ENCODE peak calls at places on chromosomes 16 and 17, in six cellular contexts. A, B, Z, S, Q and Y are unnamed samples.

GRCh38 chr17:67221062-67221998 is 23.7 kb downstream of the HELZ start:
- DNase-seq in S (peak), Z (no peak), B (peak), Q (peak), A (no peak), Y (no peak)

GRCh38 chr17:71966055-71966454 is 154.8 kb upstream of the SOX9 start:
- DNase-seq in A (no peak), Q (no peak), Z (no peak), B (no peak), S (no peak), Y (no peak)

GRCh38 chr16:22813946-22814325 is at the start of gene HS3ST2:
- DNase-seq in A (peak), Q (peak), S (peak), Z (no peak), B (no peak), Y (peak)

GRCh38 chr16:20910781-20911321 is 10.3 kb downstream of the LYRM1 start:
- DNase-seq in S (peak), A (no peak), Z (no peak), Q (peak), B (peak), Y (no peak)

GRCh38 chr17:78737332-78737731 is 44.7 kb downstream of the CYTH1 start:
- DNase-seq in B (peak), Q (peak), S (peak), A (no peak), Z (no peak), Y (no peak)

GRCh38 chr17:45923511-45924268 is 29.3 kb downstream of the MAPT start:
- DNase-seq in Q (peak), B (peak), S (no peak), Z (no peak), A (no peak), Y (no peak)

GRCh38 chr17:81527591-81528383 is at the start of gene FSCN2:
- DNase-seq in S (no peak), Z (no peak), B (no peak), Q (no peak), A (no peak), Y (no peak)

GRCh38 chr16:57537596-57538234 is 1.3 kb upstream of the CCDC102A start:
- DNase-seq in Q (no peak), Z (no peak), B (no peak), A (no peak), S (no peak), Y (peak)

GRCh38 chr16:26827386-26827785 is 239.3 kb upstream of the C16orf82 start:
- DNase-seq in S (no peak), B (no peak), Q (no peak), Z (no peak), A (no peak), Y (no peak)

GRCh38 chr17:78343433-78344201 is 16.3 kb downstream of the SOCS3 start:
- DNase-seq in Z (peak), Q (no peak), B (no peak), A (no peak), S (no peak), Y (no peak)

GRCh38 chr17:32831223-32831622 is 45.7 kb downstream of the MYO1D start:
- DNase-seq in B (no peak), Q (no peak), A (no peak), Z (no peak), S (no peak), Y (no peak)

GRCh38 chr16:75401697-75402096 is 31.6 kb downstream of the CFDP1 start:
- DNase-seq in B (no peak), Z (no peak), Q (no peak), A (no peak), S (no peak), Y (no peak)

GRCh38 chr17:33932996-33933395 is 322.1 kb upstream of the CCL2 start:
- DNase-seq in Z (no peak), A (no peak), Q (no peak), B (no peak), S (no peak), Y (no peak)

GRCh38 chr17:27768858-27769410 is 31.4 kb downstream of the NOS2 start:
- DNase-seq in B (no peak), A (no peak), S (no peak), Z (no peak), Q (no peak), Y (no peak)

GRCh38 chr17:78783711-78784396 is 1.8 kb upstream of the CYTH1 start:
- DNase-seq in Z (no peak), S (no peak), Q (no peak), A (no peak), B (no peak), Y (no peak)

GRCh38 chr16:67150833-67151396 is at the start of gene B3GNT9:
- DNase-seq in A (no peak), S (peak), Q (peak), B (peak), Z (no peak), Y (no peak)

GRCh38 chr17:62627904-62628603 is 584 bp downstream of the MRC2 start:
- DNase-seq in Q (peak), B (peak), S (peak), A (no peak), Z (no peak), Y (no peak)

GRCh38 chr17:1561420-1562177 is 993 bp downstream of the PITPNA start:
- DNase-seq in B (no peak), A (peak), Q (no peak), S (peak), Z (peak), Y (no peak)

GRCh38 chr16:59058261-59058660 is 324.1 kb upstream of the GOT2 start:
- DNase-seq in B (no peak), Z (no peak), A (no peak), S (no peak), Q (no peak), Y (no peak)

GRCh38 chr16:78179666-78180065 is 80.2 kb downstream of the WWOX start:
- DNase-seq in A (no peak), Z (no peak), S (no peak), Q (no peak), B (no peak), Y (no peak)

DNA sequence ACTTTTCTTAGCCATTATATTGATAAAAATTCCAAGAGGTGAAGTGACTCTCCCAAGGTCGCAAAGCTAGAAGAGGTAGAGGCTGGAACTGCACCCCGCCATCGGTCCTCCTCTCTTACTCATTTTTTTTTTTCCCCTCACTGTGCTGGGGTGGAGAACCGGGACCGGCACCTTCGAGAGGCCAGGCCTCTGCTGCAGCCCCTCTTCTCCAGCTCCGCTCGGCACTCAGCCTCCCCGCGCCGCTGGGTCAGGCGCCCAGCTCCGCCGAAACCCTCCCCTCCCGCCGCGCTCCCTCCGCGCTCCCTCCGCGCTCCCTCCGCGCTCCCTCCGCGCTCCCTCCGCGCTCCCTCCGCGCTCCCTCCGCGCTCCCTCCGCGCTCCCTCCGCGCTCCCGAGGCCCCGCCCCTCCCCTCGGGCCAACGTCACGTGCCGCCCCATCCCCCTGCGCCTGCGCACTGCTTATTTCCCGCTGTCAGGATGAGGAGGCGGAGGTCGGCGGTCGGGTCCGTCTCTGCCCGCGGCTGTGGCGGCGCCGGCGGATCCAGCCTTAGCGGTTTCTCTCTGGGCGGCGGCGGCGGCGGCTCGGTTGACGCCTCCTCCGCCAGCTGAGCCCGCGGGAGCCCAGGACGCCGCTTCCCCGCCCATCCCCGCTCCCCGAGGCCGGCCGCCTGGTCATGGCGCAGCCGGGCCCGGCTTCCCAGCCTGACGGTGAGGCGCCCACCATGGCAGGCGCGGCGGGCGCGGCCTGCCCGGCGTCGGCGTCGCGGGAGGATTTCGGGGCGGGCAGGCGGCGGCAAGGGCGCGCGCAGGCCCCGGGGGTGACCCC is at the start of gene RABEP1:
- DNase-seq in S (peak), B (peak), A (peak), Q (peak), Z (peak), Y (peak)
- TF ChIP-seq CTCF in S (no peak), B (peak), A (peak), Q (peak), Z (no peak), Y (peak)

GRCh38 chr16:89730610-89731234 is 9.4 kb downstream of the ZNF276 start:
- DNase-seq in B (no peak), Z (no peak), A (no peak), Q (no peak), S (no peak), Y (no peak)
- TF ChIP-seq CTCF in B (no peak), Z (no peak), A (no peak), Q (no peak), S (no peak), Y (no peak)

GRCh38 chr16:7391694-7392093 is 59.0 kb downstream of the RBFOX1 start:
- DNase-seq in S (no peak), Z (no peak), A (no peak), Q (no peak), B (no peak), Y (no peak)
- TF ChIP-seq CTCF in S (no peak), Z (no peak), A (no peak), Q (no peak), B (no peak), Y (no peak)

GRCh38 chr17:82668631-82669099 is 20.4 kb upstream of the WDR45B start:
- DNase-seq in Z (peak), Q (peak), A (peak), B (peak), S (peak), Y (no peak)
- TF ChIP-seq CTCF in Z (no peak), Q (peak), A (peak), B (peak), S (peak), Y (peak)

GRCh38 chr17:75394332-75394918 is 11.1 kb downstream of the GRB2 start:
- DNase-seq in Q (no peak), B (no peak), S (no peak), A (no peak), Z (no peak), Y (no peak)
- TF ChIP-seq CTCF in Q (no peak), B (no peak), S (no peak), A (no peak), Z (no peak), Y (no peak)

GRCh38 chr17:58375216-58375615 is 23.2 kb upstream of the SUPT4H1 start:
- DNase-seq in Q (no peak), Z (no peak), S (no peak), A (no peak), B (no peak), Y (no peak)
- TF ChIP-seq CTCF in Q (no peak), Z (no peak), S (no peak), A (no peak), B (no peak), Y (no peak)

GRCh38 chr17:35169964-35170363 is 22.3 kb downstream of the UNC45B start:
- DNase-seq in B (no peak), Z (no peak), A (no peak), S (no peak), Q (no peak), Y (no peak)

GRCh38 chr17:35171834-35172233 is 22.4 kb downstream of the SLC35G3 start:
- DNase-seq in A (no peak), Z (no peak), B (no peak), Q (peak), S (no peak), Y (no peak)

GRCh38 chr17:35174835-35175334 is 19.3 kb downstream of the SLC35G3 start:
- DNase-seq in S (no peak), Q (no peak), A (no peak), B (no peak), Z (no peak), Y (no peak)

GRCh38 chr17:35167666-35168065 is 20.0 kb downstream of the UNC45B start:
- DNase-seq in S (no peak), A (no peak), Z (no peak), B (peak), Q (peak), Y (no peak)

GRCh38 chr17:35170968-35171771 is 23.0 kb downstream of the SLC35G3 start:
- DNase-seq in Z (no peak), S (no peak), Q (peak), B (peak), A (no peak), Y (no peak)
- TF ChIP-seq CTCF in Z (no peak), S (peak), Q (peak), B (peak), A (peak), Y (no peak)